ENCODE peak calls at places on chromosomes 13 and 19, in five cellular contexts. E, W, D, Q and P are unnamed samples. For H3K4me1 and H3F3A, the result is how much of the 10 kb centered on the place peaks cover.

GRCh38 chr13:39900106-39900750 is 244.8 kb downstream of the COG6 start:
- DNase-seq in Q (no peak), W (no peak), E (no peak), D (no peak), P (no peak)

GRCh38 chr19:18456974-18457373 is 19.0 kb upstream of the ISYNA1 start:
- DNase-seq in Q (no peak), D (no peak), E (no peak), W (no peak), P (peak)

GRCh38 chr19:33064778-33065550 is at the start of gene RHPN2:
- DNase-seq in Q (peak), E (peak), D (peak), W (peak), P (peak)

GRCh38 chr13:107964356-107964755 is 251.0 kb downstream of the LIG4 start:
- DNase-seq in Q (no peak), W (no peak), D (no peak), E (no peak), P (no peak)

GRCh38 chr19:50628146-50628545 is 11.5 kb downstream of the SYT3 start:
- DNase-seq in E (no peak), D (peak), Q (no peak), W (no peak), P (no peak)

GRCh38 chr13:75788494-75788991 is 152.4 kb downstream of the LMO7 start:
- DNase-seq in E (peak), W (no peak), Q (no peak), D (no peak), P (peak)

GRCh38 chr13:110772091-110772984 is 58.8 kb downstream of the ING1 start:
- DNase-seq in D (no peak), Q (no peak), E (no peak), W (no peak), P (no peak)

GRCh38 chr19:28422046-28422445 is 790.9 kb downstream of the UQCRFS1 start:
- DNase-seq in E (no peak), D (no peak), W (no peak), Q (no peak), P (no peak)

GRCh38 chr13:43348397-43348796 is 325.0 kb downstream of the DNAJC15 start:
- DNase-seq in E (peak), Q (no peak), D (no peak), W (no peak), P (peak)

GRCh38 chr19:56294557-56294956 is 20.1 kb downstream of the ZSCAN5A start:
- DNase-seq in D (no peak), W (no peak), E (peak), Q (peak), P (no peak)

GRCh38 chr19:34088292-34088691 is 84.0 kb upstream of the LSM14A start:
- DNase-seq in E (peak), W (no peak), Q (no peak), D (no peak), P (no peak)

GRCh38 chr13:24075137-24075975 is 85.2 kb upstream of the SPATA13 start:
- DNase-seq in E (peak), W (no peak), D (no peak), Q (no peak), P (peak)

GRCh38 chr19:7419153-7419552 is 69.7 kb downstream of the PEX11G start:
- DNase-seq in W (no peak), E (no peak), D (no peak), Q (no peak), P (no peak)

GRCh38 chr19:7419777-7420439 is 68.9 kb downstream of the PEX11G start:
- DNase-seq in W (no peak), D (no peak), E (no peak), Q (no peak), P (no peak)

GRCh38 chr19:7417671-7418324 is 69.1 kb downstream of the ARHGEF18 start:
- DNase-seq in W (no peak), D (peak), Q (no peak), E (no peak), P (peak)

GRCh38 chr19:7415857-7416371 is 67.2 kb downstream of the ARHGEF18 start:
- DNase-seq in E (no peak), W (no peak), Q (no peak), D (no peak), P (no peak)

GRCh38 chr19:7418575-7418974 is 69.8 kb downstream of the ARHGEF18 start:
- DNase-seq in Q (no peak), E (no peak), D (no peak), W (no peak), P (no peak)
- H3K4me1 ChIP-seq in Q (under half), E (under half), D (under half), W (under half), P (under half)

GRCh38 chr19:1258707-1259205 is 10.4 kb downstream of the MIDN start:
- DNase-seq in W (no peak), D (no peak), E (no peak), Q (no peak), P (peak)
- H3F3A ChIP-seq in W (half or more), D (half or more), E (under half), Q (half or more), P (half or more)

DNA sequence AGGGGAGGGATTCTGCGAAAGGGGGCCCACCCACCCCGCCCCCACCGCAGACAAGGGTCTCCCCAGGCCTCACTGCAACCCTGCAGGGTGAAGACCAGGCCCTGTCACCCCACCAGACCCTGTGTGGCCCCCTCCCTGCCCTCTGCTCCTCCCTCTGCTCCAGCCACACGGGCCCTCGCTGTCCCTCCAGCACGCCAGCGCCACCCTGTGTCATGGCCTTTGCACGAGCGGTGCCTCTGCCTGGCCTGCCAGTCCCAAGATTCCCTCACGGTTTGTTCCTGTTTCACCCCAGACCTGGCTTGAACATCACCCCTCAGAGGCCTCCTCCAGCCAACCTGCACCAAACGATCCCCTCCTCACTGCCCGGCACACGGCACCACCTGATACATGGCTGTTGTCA is 27.3 kb downstream of the PIP5K1C start:
- DNase-seq in E (no peak), D (no peak), W (no peak), Q (peak), P (no peak)
- H3K4me1 ChIP-seq in E (under half), D (under half), W (under half), Q (under half), P (under half)

GRCh38 chr13:109760372-109760771 is 26.0 kb downstream of the IRS2 start:
- DNase-seq in D (no peak), W (no peak), E (no peak), Q (no peak), P (no peak)
- H3F3A ChIP-seq in D (under half), W (under half), E (under half), Q (under half), P (under half)